ENCODE peak calls at places on chromosome 3, in ten cellular contexts. One of them, this sample, is unnamed.

GRCh38 chr3:57689367-57690053 is 3.4 kb downstream of the DENND6A start:
- DNase-seq in SK-N-MC: no peak
- DNase-seq in iris pigment epithelial cell: no peak
- DNase-seq in stimulated activated CD4-positive, alpha-beta T cell treated with anti-CD3 and anti-CD28 coated beads, Interleukin-1b, Interleukin-23, amount 100 ng/mL, for 4 hours: no peak
- DNase-seq in adrenal gland: no peak
- DNase-seq in non-pigmented ciliary epithelial cell: no peak
- DNase-seq in D721Med: no peak
- DNase-seq in H4: no peak
- DNase-seq in cardiac fibroblast: no peak
- DNase-seq in effector memory CD8-positive, alpha-beta T cell: no peak
- DNase-seq in this sample: no peak

GRCh38 chr3:194275231-194275671 is 75.9 kb downstream of the CPN2 start:
- DNase-seq in stimulated activated CD4-positive, alpha-beta T cell treated with anti-CD3 and anti-CD28 coated beads, Interleukin-1b, Interleukin-23, amount 100 ng/mL, for 4 hours: no peak
- DNase-seq in adrenal gland: peak
- DNase-seq in iris pigment epithelial cell: no peak
- DNase-seq in cardiac fibroblast: peak
- DNase-seq in SK-N-MC: no peak
- DNase-seq in D721Med: no peak
- DNase-seq in effector memory CD8-positive, alpha-beta T cell: no peak
- DNase-seq in non-pigmented ciliary epithelial cell: no peak
- DNase-seq in H4: no peak
- DNase-seq in this sample: no peak

GRCh38 chr3:113697192-113698090 is 999 bp upstream of the USF3 start:
- DNase-seq in cardiac fibroblast: peak
- DNase-seq in stimulated activated CD4-positive, alpha-beta T cell treated with anti-CD3 and anti-CD28 coated beads, Interleukin-1b, Interleukin-23, amount 100 ng/mL, for 4 hours: no peak
- DNase-seq in iris pigment epithelial cell: peak
- DNase-seq in effector memory CD8-positive, alpha-beta T cell: no peak
- DNase-seq in SK-N-MC: no peak
- DNase-seq in D721Med: no peak
- DNase-seq in non-pigmented ciliary epithelial cell: no peak
- DNase-seq in H4: peak
- DNase-seq in adrenal gland: peak
- DNase-seq in this sample: peak

GRCh38 chr3:101858464-101858863 is 9.2 kb downstream of the NFKBIZ start:
- DNase-seq in adrenal gland: no peak
- DNase-seq in non-pigmented ciliary epithelial cell: no peak
- DNase-seq in H4: no peak
- DNase-seq in iris pigment epithelial cell: no peak
- DNase-seq in stimulated activated CD4-positive, alpha-beta T cell treated with anti-CD3 and anti-CD28 coated beads, Interleukin-1b, Interleukin-23, amount 100 ng/mL, for 4 hours: no peak
- DNase-seq in cardiac fibroblast: peak
- DNase-seq in SK-N-MC: no peak
- DNase-seq in effector memory CD8-positive, alpha-beta T cell: no peak
- DNase-seq in D721Med: no peak
- DNase-seq in this sample: no peak

GRCh38 chr3:123467051-123467450 is 18.2 kb upstream of the ADCY5 start:
- DNase-seq in stimulated activated CD4-positive, alpha-beta T cell treated with anti-CD3 and anti-CD28 coated beads, Interleukin-1b, Interleukin-23, amount 100 ng/mL, for 4 hours: no peak
- DNase-seq in iris pigment epithelial cell: no peak
- DNase-seq in SK-N-MC: no peak
- DNase-seq in cardiac fibroblast: no peak
- DNase-seq in non-pigmented ciliary epithelial cell: no peak
- DNase-seq in H4: no peak
- DNase-seq in D721Med: no peak
- DNase-seq in adrenal gland: no peak
- DNase-seq in effector memory CD8-positive, alpha-beta T cell: no peak
- DNase-seq in this sample: no peak

GRCh38 chr3:67804089-67804488 is 149.7 kb upstream of the SUCLG2 start:
- DNase-seq in stimulated activated CD4-positive, alpha-beta T cell treated with anti-CD3 and anti-CD28 coated beads, Interleukin-1b, Interleukin-23, amount 100 ng/mL, for 4 hours: no peak
- DNase-seq in effector memory CD8-positive, alpha-beta T cell: no peak
- DNase-seq in iris pigment epithelial cell: peak
- DNase-seq in non-pigmented ciliary epithelial cell: no peak
- DNase-seq in cardiac fibroblast: peak
- DNase-seq in SK-N-MC: no peak
- DNase-seq in adrenal gland: no peak
- DNase-seq in D721Med: no peak
- DNase-seq in H4: no peak
- DNase-seq in this sample: no peak

GRCh38 chr3:59660852-59661624 is 611.2 kb upstream of the CFAP20DC start:
- DNase-seq in effector memory CD8-positive, alpha-beta T cell: no peak
- DNase-seq in iris pigment epithelial cell: peak
- DNase-seq in H4: no peak
- DNase-seq in non-pigmented ciliary epithelial cell: no peak
- DNase-seq in D721Med: no peak
- DNase-seq in adrenal gland: no peak
- DNase-seq in cardiac fibroblast: no peak
- DNase-seq in stimulated activated CD4-positive, alpha-beta T cell treated with anti-CD3 and anti-CD28 coated beads, Interleukin-1b, Interleukin-23, amount 100 ng/mL, for 4 hours: no peak
- DNase-seq in SK-N-MC: no peak
- DNase-seq in this sample: peak

GRCh38 chr3:107208100-107208499 is 169.1 kb upstream of the CCDC54 start:
- DNase-seq in adrenal gland: peak
- DNase-seq in effector memory CD8-positive, alpha-beta T cell: no peak
- DNase-seq in stimulated activated CD4-positive, alpha-beta T cell treated with anti-CD3 and anti-CD28 coated beads, Interleukin-1b, Interleukin-23, amount 100 ng/mL, for 4 hours: no peak
- DNase-seq in H4: peak
- DNase-seq in D721Med: no peak
- DNase-seq in SK-N-MC: no peak
- DNase-seq in non-pigmented ciliary epithelial cell: peak
- DNase-seq in iris pigment epithelial cell: peak
- DNase-seq in cardiac fibroblast: peak
- DNase-seq in this sample: peak

GRCh38 chr3:27791956-27792355 is 69.8 kb upstream of the EOMES start:
- DNase-seq in cardiac fibroblast: no peak
- DNase-seq in iris pigment epithelial cell: no peak
- DNase-seq in D721Med: no peak
- DNase-seq in adrenal gland: no peak
- DNase-seq in effector memory CD8-positive, alpha-beta T cell: no peak
- DNase-seq in non-pigmented ciliary epithelial cell: no peak
- DNase-seq in H4: no peak
- DNase-seq in SK-N-MC: no peak
- DNase-seq in stimulated activated CD4-positive, alpha-beta T cell treated with anti-CD3 and anti-CD28 coated beads, Interleukin-1b, Interleukin-23, amount 100 ng/mL, for 4 hours: no peak
- DNase-seq in this sample: peak

GRCh38 chr3:196968233-196969000 is at the start of gene PIGZ:
- DNase-seq in D721Med: no peak
- DNase-seq in adrenal gland: peak
- DNase-seq in SK-N-MC: no peak
- DNase-seq in cardiac fibroblast: peak
- DNase-seq in H4: no peak
- DNase-seq in non-pigmented ciliary epithelial cell: no peak
- DNase-seq in effector memory CD8-positive, alpha-beta T cell: no peak
- DNase-seq in stimulated activated CD4-positive, alpha-beta T cell treated with anti-CD3 and anti-CD28 coated beads, Interleukin-1b, Interleukin-23, amount 100 ng/mL, for 4 hours: no peak
- DNase-seq in iris pigment epithelial cell: peak
- DNase-seq in this sample: peak

GRCh38 chr3:198071602-198072285 is 111.7 kb downstream of the LMLN start:
- DNase-seq in non-pigmented ciliary epithelial cell: peak
- DNase-seq in cardiac fibroblast: peak
- DNase-seq in D721Med: no peak
- DNase-seq in SK-N-MC: no peak
- DNase-seq in effector memory CD8-positive, alpha-beta T cell: no peak
- DNase-seq in stimulated activated CD4-positive, alpha-beta T cell treated with anti-CD3 and anti-CD28 coated beads, Interleukin-1b, Interleukin-23, amount 100 ng/mL, for 4 hours: peak
- DNase-seq in H4: peak
- DNase-seq in adrenal gland: no peak
- DNase-seq in iris pigment epithelial cell: peak
- DNase-seq in this sample: peak

GRCh38 chr3:71311320-71312046 is 272.0 kb downstream of the FOXP1 start:
- DNase-seq in stimulated activated CD4-positive, alpha-beta T cell treated with anti-CD3 and anti-CD28 coated beads, Interleukin-1b, Interleukin-23, amount 100 ng/mL, for 4 hours: no peak
- DNase-seq in cardiac fibroblast: no peak
- DNase-seq in iris pigment epithelial cell: no peak
- DNase-seq in effector memory CD8-positive, alpha-beta T cell: no peak
- DNase-seq in H4: no peak
- DNase-seq in non-pigmented ciliary epithelial cell: no peak
- DNase-seq in SK-N-MC: no peak
- DNase-seq in D721Med: no peak
- DNase-seq in adrenal gland: no peak
- DNase-seq in this sample: peak

GRCh38 chr3:146128939-146129338 is 32.0 kb downstream of the PLOD2 start:
- DNase-seq in stimulated activated CD4-positive, alpha-beta T cell treated with anti-CD3 and anti-CD28 coated beads, Interleukin-1b, Interleukin-23, amount 100 ng/mL, for 4 hours: no peak
- DNase-seq in cardiac fibroblast: no peak
- DNase-seq in H4: no peak
- DNase-seq in non-pigmented ciliary epithelial cell: no peak
- DNase-seq in D721Med: no peak
- DNase-seq in SK-N-MC: no peak
- DNase-seq in iris pigment epithelial cell: no peak
- DNase-seq in effector memory CD8-positive, alpha-beta T cell: no peak
- DNase-seq in adrenal gland: no peak
- DNase-seq in this sample: no peak

GRCh38 chr3:48934333-48934991 is 15.8 kb downstream of the ARIH2 start:
- DNase-seq in adrenal gland: no peak
- DNase-seq in stimulated activated CD4-positive, alpha-beta T cell treated with anti-CD3 and anti-CD28 coated beads, Interleukin-1b, Interleukin-23, amount 100 ng/mL, for 4 hours: no peak
- DNase-seq in effector memory CD8-positive, alpha-beta T cell: no peak
- DNase-seq in SK-N-MC: no peak
- DNase-seq in D721Med: no peak
- DNase-seq in iris pigment epithelial cell: no peak
- DNase-seq in H4: no peak
- DNase-seq in non-pigmented ciliary epithelial cell: no peak
- DNase-seq in cardiac fibroblast: no peak
- DNase-seq in this sample: no peak

GRCh38 chr3:50242778-50243551 is 7.0 kb downstream of the GNAI2 start:
- DNase-seq in SK-N-MC: no peak
- DNase-seq in adrenal gland: peak
- DNase-seq in stimulated activated CD4-positive, alpha-beta T cell treated with anti-CD3 and anti-CD28 coated beads, Interleukin-1b, Interleukin-23, amount 100 ng/mL, for 4 hours: no peak
- DNase-seq in D721Med: no peak
- DNase-seq in cardiac fibroblast: peak
- DNase-seq in non-pigmented ciliary epithelial cell: no peak
- DNase-seq in effector memory CD8-positive, alpha-beta T cell: no peak
- DNase-seq in H4: no peak
- DNase-seq in iris pigment epithelial cell: peak
- DNase-seq in this sample: peak

This sample was measured in epithelial cell of esophagus.